ENCODE peak calls at places on chromosomes 11 and 22, in nine cellular contexts. Z, J, L, P, Y, U, X, A and I are unnamed samples.
A peak's percentile ranks its signal among the peaks of the same experiment; 100 is the strongest.

GRCh38 chr11:118998388-118998717 is 415 bp downstream of the CENATAC start:
- DNase-seq in Z (no peak), J (no peak), L (no peak), P (no peak), Y (no peak), U (no peak), X (no peak), A (peak; percentile 28), I (no peak)

GRCh38 chr11:82733444-82734119 is at the start of gene FAM181B:
- DNase-seq in Z (no peak), J (no peak), L (peak; percentile 52), P (peak; percentile 71), Y (peak; percentile 39), U (no peak), X (peak; percentile 63), A (peak; percentile 88), I (peak; percentile 81)

GRCh38 chr11:61083601-61084147 is 18.6 kb upstream of the CD5 start:
- DNase-seq in Z (no peak), J (peak; percentile 53), L (no peak), P (no peak), Y (no peak), U (no peak), X (no peak), A (no peak), I (no peak)

GRCh38 chr11:64449381-64450167 is 90.6 kb downstream of the RPS6KA4 start:
- DNase-seq in Z (peak; percentile 25), J (peak; percentile 23), L (peak; percentile 66), P (peak; percentile 77), Y (peak; percentile 29), U (peak; percentile 74), X (peak; percentile 65), A (peak; percentile 93), I (no peak)

GRCh38 chr11:121415861-121416260 is 36.3 kb upstream of the SORL1 start:
- DNase-seq in Z (no peak), J (no peak), L (no peak), P (no peak), Y (peak; percentile 11), U (no peak), X (no peak), A (no peak), I (no peak)

GRCh38 chr11:37040921-37041320 is 442.9 kb upstream of the RAG2 start:
- DNase-seq in Z (no peak), J (no peak), L (no peak), P (no peak), Y (no peak), U (no peak), X (no peak), A (no peak), I (no peak)

GRCh38 chr22:43945632-43946390 is 9.4 kb upstream of the SAMM50 start:
- DNase-seq in Z (peak; percentile 59), J (no peak), L (peak; percentile 54), P (peak; percentile 60), Y (peak; percentile 45), U (peak; percentile 41), X (peak; percentile 78), A (peak; percentile 81), I (no peak)

GRCh38 chr11:84714316-84714780 is 912.8 kb downstream of the DLG2 start:
- DNase-seq in Z (peak; percentile 6), J (no peak), L (peak; percentile 77), P (peak; percentile 40), Y (peak; percentile 41), U (peak; percentile 12), X (no peak), A (peak; percentile 80), I (no peak)

GRCh38 chr22:43882122-43882767 is 9.6 kb downstream of the PNPLA5 start:
- DNase-seq in Z (no peak), J (no peak), L (no peak), P (no peak), Y (no peak), U (no peak), X (no peak), A (no peak), I (no peak)

GRCh38 chr11:33507967-33508366 is 192.7 kb downstream of the C11orf91 start:
- DNase-seq in Z (peak; percentile 53), J (no peak), L (no peak), P (no peak), Y (no peak), U (peak; percentile 6), X (no peak), A (peak; percentile 69), I (no peak)

GRCh38 chr11:7555067-7555699 is 41.4 kb downstream of the PPFIBP2 start:
- DNase-seq in Z (no peak), J (no peak), L (no peak), P (peak; percentile 77), Y (no peak), U (no peak), X (peak; percentile 89), A (no peak), I (no peak)

GRCh38 chr22:32106930-32107329 is 52.2 kb downstream of the C22orf42 start:
- DNase-seq in Z (no peak), J (no peak), L (peak; percentile 33), P (no peak), Y (peak; percentile 17), U (no peak), X (no peak), A (peak; percentile 55), I (no peak)

GRCh38 chr11:47378011-47378835 is at the start of gene SPI1:
- DNase-seq in Z (no peak), J (no peak), L (no peak), P (no peak), Y (no peak), U (no peak), X (peak; percentile 50), A (peak; percentile 77), I (no peak)
- H3K27ac ChIP-seq in Z (no peak within 1 kb of the TSS), J (no peak within 1 kb of the TSS), L (no peak within 1 kb of the TSS), P (no peak within 1 kb of the TSS), Y (no peak within 1 kb of the TSS), U (no peak within 1 kb of the TSS), X (peak within 1 kb of the TSS; percentile 88), A (no peak within 1 kb of the TSS), I (peak within 1 kb of the TSS; percentile 53)

DNA sequence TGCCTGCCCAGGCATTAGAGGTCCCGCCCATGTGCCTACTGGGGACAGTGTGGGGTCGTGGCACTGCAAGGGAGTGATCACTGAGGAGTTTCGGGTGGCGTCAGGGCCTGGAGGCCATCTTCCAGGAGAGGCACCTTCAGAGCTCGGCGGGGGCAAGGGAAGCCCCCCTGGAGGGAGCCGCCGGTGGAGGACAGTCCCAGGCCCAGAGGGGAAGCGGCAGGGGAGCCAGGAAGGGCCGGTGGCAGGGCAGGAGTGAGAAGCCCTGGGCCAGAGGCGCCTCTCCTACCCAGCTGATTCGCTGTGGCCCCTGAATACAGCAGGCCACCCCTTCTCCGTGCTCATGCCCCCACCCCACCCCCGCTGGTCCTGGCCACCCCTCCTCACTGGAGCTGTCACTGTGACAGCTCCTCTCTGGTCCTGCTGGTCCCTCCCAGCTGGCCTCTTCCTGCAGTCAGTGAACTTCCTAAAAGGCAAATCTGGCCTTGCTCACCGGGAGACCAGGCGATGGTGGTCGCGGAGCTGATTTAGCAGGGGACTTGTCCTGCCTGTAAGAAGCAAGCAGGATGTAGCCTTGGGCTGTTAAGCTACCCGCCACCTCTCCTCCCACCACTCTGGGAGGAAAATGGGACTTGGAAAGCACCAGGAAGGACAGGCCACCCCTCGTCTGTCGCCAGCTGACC is 2.1 kb upstream of the MAPK11 start:
- DNase-seq in Z (peak; percentile 13), J (no peak), L (no peak), P (no peak), Y (peak; percentile 19), U (no peak), X (no peak), A (peak; percentile 52), I (no peak)
- H3K27ac ChIP-seq in Z (no peak overlapping the region), J (no peak overlapping the region), L (no peak overlapping the region), P (no peak overlapping the region), Y (no peak overlapping the region), U (peak overlapping the region; percentile 22), X (no peak overlapping the region), A (no peak overlapping the region), I (no peak overlapping the region)

GRCh38 chr11:125425601-125426000 is 70.5 kb downstream of the FEZ1 start:
- DNase-seq in Z (no peak), J (no peak), L (no peak), P (no peak), Y (no peak), U (no peak), X (no peak), A (no peak), I (no peak)
- H3K27ac ChIP-seq in Z (no peak overlapping the region), J (no peak overlapping the region), L (no peak overlapping the region), P (no peak overlapping the region), Y (no peak overlapping the region), U (no peak overlapping the region), X (no peak overlapping the region), A (no peak overlapping the region), I (no peak overlapping the region)

GRCh38 chr22:36362819-36363377 is 24.9 kb downstream of the MYH9 start:
- DNase-seq in Z (no peak), J (no peak), L (no peak), P (no peak), Y (peak; percentile 62), U (no peak), X (no peak), A (no peak), I (no peak)

GRCh38 chr22:36360011-36360410 is 27.8 kb downstream of the MYH9 start:
- DNase-seq in Z (no peak), J (no peak), L (no peak), P (no peak), Y (no peak), U (no peak), X (no peak), A (peak; percentile 92), I (no peak)

GRCh38 chr22:36363378-36363931 is 24.3 kb downstream of the MYH9 start:
- DNase-seq in Z (no peak), J (no peak), L (no peak), P (no peak), Y (no peak), U (no peak), X (no peak), A (no peak), I (no peak)

GRCh38 chr22:36360871-36361383 is 26.8 kb downstream of the MYH9 start:
- DNase-seq in Z (peak; percentile 76), J (no peak), L (no peak), P (no peak), Y (peak; percentile 81), U (no peak), X (no peak), A (peak; percentile 83), I (no peak)

DNA sequence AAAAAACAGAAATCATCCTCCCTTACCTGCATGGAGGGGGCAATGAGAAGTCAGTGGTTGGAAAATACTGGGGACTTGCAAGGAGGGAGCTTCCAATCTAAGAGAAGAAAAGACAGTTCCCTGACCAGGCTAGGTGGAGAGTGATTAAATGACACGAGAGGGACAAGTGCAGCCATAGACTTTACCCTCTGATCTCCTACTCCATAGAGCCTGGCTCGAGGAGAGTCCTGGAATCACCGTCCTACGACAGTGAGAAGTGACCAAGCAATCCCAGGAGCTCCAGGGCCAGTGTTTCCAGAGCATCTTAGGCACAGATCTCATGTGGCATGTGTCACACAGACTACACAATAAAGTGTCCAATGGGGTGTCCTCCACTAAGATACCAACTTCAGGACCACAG is 25.7 kb downstream of the MYH9 start:
- DNase-seq in Z (no peak), J (no peak), L (no peak), P (no peak), Y (no peak), U (no peak), X (no peak), A (no peak), I (no peak)
- H3K27ac ChIP-seq in Z (peak overlapping the region; percentile 57), J (peak overlapping the region; percentile 91), L (no peak overlapping the region), P (no peak overlapping the region), Y (peak overlapping the region; percentile 68), U (peak overlapping the region; percentile 17), X (peak overlapping the region; percentile 100), A (peak overlapping the region; percentile 4), I (peak overlapping the region; percentile 99)

GRCh38 chr11:128708660-128709059 is 14.8 kb downstream of the FLI1 start:
- DNase-seq in Z (no peak), J (no peak), L (no peak), P (no peak), Y (no peak), U (no peak), X (no peak), A (no peak), I (no peak)
- H3K27ac ChIP-seq in Z (no peak overlapping the region), J (no peak overlapping the region), L (no peak overlapping the region), P (no peak overlapping the region), Y (no peak overlapping the region), U (no peak overlapping the region), X (no peak overlapping the region), A (no peak overlapping the region), I (no peak overlapping the region)